ENCODE peak calls at places on chromosome 17, in five cellular contexts. X, D, R, K and M are unnamed samples.

GRCh38 chr17:80931421-80932265 is 60.0 kb upstream of the CHMP6 start:
- DNase-seq in X (no peak), D (no peak), R (peak), K (no peak), M (no peak)

GRCh38 chr17:79812969-79813825 is 16.3 kb upstream of the CBX8 start:
- DNase-seq in X (no peak), D (no peak), R (no peak), K (no peak), M (no peak)

GRCh38 chr17:32625971-32626370 is 139.2 kb downstream of the CDK5R1 start:
- DNase-seq in X (no peak), D (no peak), R (no peak), K (no peak), M (no peak)

GRCh38 chr17:72151565-72152391 is 31.0 kb downstream of the SOX9 start:
- DNase-seq in X (no peak), D (peak), R (peak), K (no peak), M (peak)

GRCh38 chr17:19533718-19534561 is at the start of gene SLC47A1:
- DNase-seq in X (peak), D (no peak), R (peak), K (no peak), M (no peak)

GRCh38 chr17:75753514-75754377 is 11.2 kb downstream of the GALK1 start:
- DNase-seq in X (peak), D (peak), R (peak), K (peak), M (no peak)

GRCh38 chr17:73165616-73166404 is 1.0 kb downstream of the SSTR2 start:
- DNase-seq in X (no peak), D (no peak), R (no peak), K (no peak), M (no peak)

GRCh38 chr17:20059728-20060188 is 50.6 kb downstream of the SPECC1 start:
- DNase-seq in X (no peak), D (no peak), R (peak), K (no peak), M (no peak)

GRCh38 chr17:49681336-49681735 is 3.4 kb upstream of the SPOP start:
- DNase-seq in X (no peak), D (no peak), R (no peak), K (no peak), M (no peak)

GRCh38 chr17:77836557-77837041 is 121.9 kb upstream of the TNRC6C start:
- DNase-seq in X (no peak), D (no peak), R (peak), K (no peak), M (no peak)

GRCh38 chr17:81445642-81446500 is 50.6 kb downstream of the BAHCC1 start:
- DNase-seq in X (no peak), D (no peak), R (no peak), K (no peak), M (no peak)